ENCODE peak calls at places on chromosomes 13 and 19, in five cellular contexts. U, R, B, H and T are unnamed samples.

GRCh38 chr13:40966298-40966697 is 52.8 kb downstream of the ELF1 start:
- DNase-seq in H (no peak), R (no peak), B (no peak), U (no peak), T (no peak)

GRCh38 chr13:83077499-83077898 is 804.8 kb downstream of the SLITRK1 start:
- DNase-seq in B (no peak), U (no peak), R (no peak), H (no peak), T (no peak)

GRCh38 chr19:10936661-10937084 is 8.1 kb downstream of the TIMM29 start:
- DNase-seq in B (peak), U (no peak), R (peak), H (peak), T (peak)

GRCh38 chr13:44762946-44763345 is 186.8 kb upstream of the TSC22D1 start:
- DNase-seq in H (no peak), B (no peak), R (no peak), U (no peak), T (no peak)

GRCh38 chr13:21240586-21240985 is 64.1 kb downstream of the MRPL57 start:
- DNase-seq in R (no peak), H (no peak), U (no peak), B (no peak), T (no peak)

GRCh38 chr13:85544756-85545155 is 254.5 kb downstream of the SLITRK6 start:
- DNase-seq in B (no peak), R (peak), H (no peak), U (no peak), T (no peak)

GRCh38 chr13:51822106-51822840 is 18.3 kb upstream of the DHRS12 start:
- DNase-seq in U (no peak), R (no peak), H (no peak), B (no peak), T (no peak)

GRCh38 chr13:114132419-114133121 is at the start of gene RASA3:
- DNase-seq in B (peak), H (peak), U (peak), R (peak), T (no peak)

GRCh38 chr13:40452741-40453665 is 213.4 kb downstream of the FOXO1 start:
- DNase-seq in B (no peak), H (no peak), U (no peak), R (no peak), T (no peak)

GRCh38 chr19:2123682-2124387 is 27.1 kb downstream of the IZUMO4 start:
- DNase-seq in U (no peak), H (no peak), R (no peak), B (no peak), T (no peak)

GRCh38 chr19:10979950-10980349 is 19.1 kb downstream of the SMARCA4 start:
- DNase-seq in H (no peak), B (peak), R (no peak), U (no peak), T (no peak)

GRCh38 chr19:53909471-53910169 is 542 bp downstream of the CACNG7 start:
- DNase-seq in R (no peak), U (no peak), B (peak), H (no peak), T (no peak)

GRCh38 chr19:45404557-45405434 is at the start of gene PPP1R13L:
- DNase-seq in H (no peak), U (peak), R (peak), B (peak), T (no peak)

GRCh38 chr13:51928231-51928630 is 66.5 kb downstream of the CCDC70 start:
- DNase-seq in B (no peak), H (no peak), U (no peak), R (peak), T (no peak)

GRCh38 chr19:4108767-4109625 is 14.9 kb downstream of the MAP2K2 start:
- DNase-seq in R (no peak), B (no peak), H (peak), U (no peak), T (peak)